ENCODE peak calls at places on chromosome 9, in ten cellular contexts. One of them, this sample, is unnamed.
A peak's percentile ranks its signal among the peaks of the same experiment; 100 is the strongest.

GRCh38 chr9:33778700-33779351 is 16.5 kb upstream of the PRSS3 start:
- DNase-seq in aorta: no peak
- DNase-seq in HEK293T: peak; percentile 66
- DNase-seq in colonic mucosa: peak; percentile 70
- DNase-seq in GM03348: peak; percentile 69
- DNase-seq in cardiac muscle cell: peak; percentile 66
- DNase-seq in activated CD8-positive, alpha-beta T cell treated with anti-CD3 and anti-CD28 coated beads, Interleukin-2, amount 10 ng/mL, durations not matched to agents 7 days and 5 days: peak; percentile 69
- DNase-seq in hepatic stellate cell: peak; percentile 44
- DNase-seq in NCI-H187: peak; percentile 4
- DNase-seq in NCI-H1092: peak; percentile 65
- DNase-seq in this sample: peak; percentile 54

GRCh38 chr9:117414220-117414905 is 494 bp downstream of the ASTN2 start:
- DNase-seq in aorta: peak; percentile 44
- DNase-seq in HEK293T: peak; percentile 25
- DNase-seq in colonic mucosa: no peak
- DNase-seq in GM03348: peak; percentile 69
- DNase-seq in cardiac muscle cell: peak; percentile 64
- DNase-seq in activated CD8-positive, alpha-beta T cell treated with anti-CD3 and anti-CD28 coated beads, Interleukin-2, amount 10 ng/mL, durations not matched to agents 7 days and 5 days: no peak
- DNase-seq in hepatic stellate cell: peak; percentile 26
- DNase-seq in NCI-H187: no peak
- DNase-seq in NCI-H1092: peak; percentile 37
- DNase-seq in this sample: no peak

GRCh38 chr9:29001006-29001405 is 1427.7 kb upstream of the C9orf72 start:
- DNase-seq in aorta: no peak
- DNase-seq in HEK293T: no peak
- DNase-seq in colonic mucosa: no peak
- DNase-seq in GM03348: no peak
- DNase-seq in cardiac muscle cell: no peak
- DNase-seq in activated CD8-positive, alpha-beta T cell treated with anti-CD3 and anti-CD28 coated beads, Interleukin-2, amount 10 ng/mL, durations not matched to agents 7 days and 5 days: no peak
- DNase-seq in hepatic stellate cell: no peak
- DNase-seq in NCI-H187: no peak
- DNase-seq in NCI-H1092: no peak
- DNase-seq in this sample: no peak

GRCh38 chr9:5231212-5231611 is at the start of gene INSL4:
- DNase-seq in aorta: no peak
- DNase-seq in HEK293T: no peak
- DNase-seq in colonic mucosa: no peak
- DNase-seq in GM03348: no peak
- DNase-seq in cardiac muscle cell: no peak
- DNase-seq in activated CD8-positive, alpha-beta T cell treated with anti-CD3 and anti-CD28 coated beads, Interleukin-2, amount 10 ng/mL, durations not matched to agents 7 days and 5 days: no peak
- DNase-seq in hepatic stellate cell: peak; percentile 6
- DNase-seq in NCI-H187: no peak
- DNase-seq in NCI-H1092: no peak
- DNase-seq in this sample: no peak

GRCh38 chr9:99859395-99859980 is 37.8 kb downstream of the NR4A3 start:
- DNase-seq in aorta: no peak
- DNase-seq in HEK293T: no peak
- DNase-seq in colonic mucosa: no peak
- DNase-seq in GM03348: peak; percentile 47
- DNase-seq in cardiac muscle cell: no peak
- DNase-seq in activated CD8-positive, alpha-beta T cell treated with anti-CD3 and anti-CD28 coated beads, Interleukin-2, amount 10 ng/mL, durations not matched to agents 7 days and 5 days: no peak
- DNase-seq in hepatic stellate cell: no peak
- DNase-seq in NCI-H187: no peak
- DNase-seq in NCI-H1092: no peak
- DNase-seq in this sample: no peak

GRCh38 chr9:70639853-70640814 is 225.7 kb upstream of the KLF9 start:
- DNase-seq in aorta: no peak
- DNase-seq in HEK293T: peak; percentile 45
- DNase-seq in colonic mucosa: no peak
- DNase-seq in GM03348: peak; percentile 64
- DNase-seq in cardiac muscle cell: peak; percentile 60
- DNase-seq in activated CD8-positive, alpha-beta T cell treated with anti-CD3 and anti-CD28 coated beads, Interleukin-2, amount 10 ng/mL, durations not matched to agents 7 days and 5 days: no peak
- DNase-seq in hepatic stellate cell: peak; percentile 25
- DNase-seq in NCI-H187: peak; percentile 0
- DNase-seq in NCI-H1092: peak; percentile 32
- DNase-seq in this sample: no peak

GRCh38 chr9:135941288-135941995 is 19.7 kb downstream of the UBAC1 start:
- DNase-seq in aorta: no peak
- DNase-seq in HEK293T: no peak
- DNase-seq in colonic mucosa: no peak
- DNase-seq in GM03348: no peak
- DNase-seq in cardiac muscle cell: no peak
- DNase-seq in activated CD8-positive, alpha-beta T cell treated with anti-CD3 and anti-CD28 coated beads, Interleukin-2, amount 10 ng/mL, durations not matched to agents 7 days and 5 days: no peak
- DNase-seq in hepatic stellate cell: no peak
- DNase-seq in NCI-H187: no peak
- DNase-seq in NCI-H1092: no peak
- DNase-seq in this sample: no peak

GRCh38 chr9:108045851-108046250 is 556.3 kb upstream of the KLF4 start:
- DNase-seq in aorta: no peak
- DNase-seq in HEK293T: no peak
- DNase-seq in colonic mucosa: no peak
- DNase-seq in GM03348: no peak
- DNase-seq in cardiac muscle cell: no peak
- DNase-seq in activated CD8-positive, alpha-beta T cell treated with anti-CD3 and anti-CD28 coated beads, Interleukin-2, amount 10 ng/mL, durations not matched to agents 7 days and 5 days: no peak
- DNase-seq in hepatic stellate cell: no peak
- DNase-seq in NCI-H187: no peak
- DNase-seq in NCI-H1092: no peak
- DNase-seq in this sample: no peak

This sample was measured in activated CD4-positive, alpha-beta memory T cell treated with anti-CD3 and anti-CD28 coated beads, Interleukin-2, amount 10 ng/mL, durations not matched to agents 7 days and 5 days.